ENCODE peak calls at places on chromosomes 7 and 10, in four cellular contexts. R is AG09319; Y is stimulated activated CD4-positive, alpha-beta T cell treated with anti-CD3 and anti-CD28 coated beads, Interleukin-4, amount 100 ng/mL, for 24 hours; K is AG04449. P is an unnamed sample.

GRCh38 chr7:41189866-41190265 is 513.0 kb downstream of the INHBA start:
- DNase-seq in K (peak), R (peak), Y (no peak), P (no peak)

GRCh38 chr7:121954803-121955202 is 81.8 kb downstream of the PTPRZ1 start:
- DNase-seq in Y (no peak), R (no peak), K (no peak), P (no peak)

GRCh38 chr10:23694921-23695824 is 256.3 kb downstream of the OTUD1 start:
- DNase-seq in Y (no peak), R (no peak), K (no peak), P (no peak)

GRCh38 chr7:77923419-77923818 is 124.8 kb downstream of the PHTF2 start:
- DNase-seq in R (no peak), Y (no peak), K (no peak), P (no peak)

GRCh38 chr10:19783721-19784120 is 32.5 kb upstream of the PLXDC2 start:
- DNase-seq in K (no peak), Y (no peak), R (no peak), P (no peak)

GRCh38 chr10:125160856-125161569 is 650 bp upstream of the CTBP2 start:
- DNase-seq in R (peak), K (no peak), Y (no peak), P (no peak)

GRCh38 chr10:30058570-30059132 is 735 bp downstream of the JCAD start:
- DNase-seq in R (no peak), Y (no peak), K (no peak), P (no peak)

GRCh38 chr10:14822879-14823755 is 14.7 kb downstream of the CDNF start:
- DNase-seq in R (peak), Y (peak), K (no peak), P (no peak)

GRCh38 chr10:44046605-44047004 is 338.3 kb downstream of the CXCL12 start:
- DNase-seq in Y (no peak), R (no peak), K (no peak), P (no peak)

GRCh38 chr10:89904755-89905154 is 203.4 kb downstream of the KIF20B start:
- DNase-seq in R (no peak), Y (no peak), K (no peak), P (no peak)

GRCh38 chr7:135117096-135117495 is 30.8 kb upstream of the TMEM140 start:
- DNase-seq in R (no peak), K (no peak), Y (no peak), P (no peak)

GRCh38 chr7:152085116-152085515 is 59.6 kb downstream of the GALNT11 start:
- DNase-seq in K (no peak), R (no peak), Y (no peak), P (no peak)

GRCh38 chr10:31025142-31025541 is 6.5 kb downstream of the ZNF438 start:
- DNase-seq in Y (no peak), K (no peak), R (no peak), P (no peak)

GRCh38 chr7:114928060-114928459 is 6.2 kb downstream of the MDFIC start:
- DNase-seq in Y (no peak), R (no peak), K (no peak), P (no peak)

GRCh38 chr7:19747740-19748339 is 25.6 kb downstream of the TMEM196 start:
- DNase-seq in Y (no peak), R (peak), K (no peak), P (peak)

GRCh38 chr10:116545122-116545521 is 609 bp upstream of the PNLIP start:
- DNase-seq in Y (no peak), K (no peak), R (no peak), P (no peak)

GRCh38 chr7:36966039-36966438 is 241.7 kb upstream of the AOAH start:
- DNase-seq in K (no peak), Y (no peak), R (no peak), P (no peak)

GRCh38 chr10:97882142-97883091 is 32.8 kb downstream of the GOLGA7B start:
- DNase-seq in K (no peak), Y (peak), R (peak), P (no peak)

GRCh38 chr7:6430974-6431373 is 16.8 kb downstream of the DAGLB start:
- DNase-seq in R (no peak), K (no peak), Y (no peak), P (no peak)

GRCh38 chr10:17029581-17030271 is 99.9 kb downstream of the CUBN start:
- DNase-seq in K (no peak), Y (peak), R (no peak), P (no peak)

GRCh38 chr10:104515670-104516199 is 125.4 kb upstream of the SORCS3 start:
- DNase-seq in K (no peak), Y (no peak), R (no peak), P (peak)

GRCh38 chr7:74093671-74094223 is 10.1 kb downstream of the LIMK1 start:
- DNase-seq in R (no peak), Y (peak), K (no peak), P (no peak)

GRCh38 chr10:70533189-70533558 is 54.6 kb downstream of the PALD1 start:
- DNase-seq in Y (no peak), K (no peak), R (no peak), P (no peak)

GRCh38 chr10:103254538-103255325 is 9.0 kb downstream of the RPEL1 start:
- DNase-seq in R (no peak), Y (no peak), K (no peak), P (no peak)

GRCh38 chr7:81361769-81362168 is 408.1 kb downstream of the HGF start:
- DNase-seq in K (no peak), R (no peak), Y (no peak), P (no peak)

GRCh38 chr7:47561715-47562446 is 20.0 kb downstream of the TNS3 start:
- DNase-seq in Y (no peak), K (no peak), R (no peak), P (no peak)

GRCh38 chr7:101532000-101532399 is 97.1 kb downstream of the MYL10 start:
- DNase-seq in R (no peak), Y (no peak), K (no peak), P (no peak)